ENCODE peak calls at places on chromosomes 3 and 15, in six cellular contexts. S is fibroblast of mammary gland, A is spleen, W is stomach, Q is neural progenitor cell, T is choroid plexus epithelial cell. Z is an unnamed sample.

GRCh38 chr3:155704771-155705559 is 39.9 kb downstream of the PLCH1 start:
- DNase-seq in S (no peak), A (no peak), W (no peak), Q (peak; percentile 46), T (no peak), Z (no peak)

GRCh38 chr15:72319985-72320671 is at the start of gene CELF6:
- DNase-seq in S (peak; percentile 66), A (peak; percentile 93), W (peak; percentile 77), Q (peak; percentile 99), T (peak; percentile 78), Z (no peak)

GRCh38 chr3:23418026-23418425 is 214.9 kb downstream of the UBE2E2 start:
- DNase-seq in S (no peak), A (no peak), W (no peak), Q (no peak), T (no peak), Z (no peak)

GRCh38 chr3:36893137-36893557 is 51.7 kb downstream of the TRANK1 start:
- DNase-seq in S (peak; percentile 58), A (peak; percentile 61), W (no peak), Q (no peak), T (peak; percentile 89), Z (no peak)

GRCh38 chr3:184602406-184603155 is 41.0 kb downstream of the EPHB3 start:
- DNase-seq in S (no peak), A (no peak), W (no peak), Q (peak; percentile 59), T (no peak), Z (no peak)

GRCh38 chr3:129626744-129627349 is 20.4 kb upstream of the PLXND1 start:
- DNase-seq in S (peak; percentile 77), A (peak; percentile 97), W (peak; percentile 94), Q (peak; percentile 89), T (peak; percentile 64), Z (peak; percentile 49)

GRCh38 chr3:179146911-179147570 is 1.1 kb upstream of the PIK3CA start:
- DNase-seq in S (peak; percentile 76), A (no peak), W (no peak), Q (peak; percentile 59), T (peak; percentile 83), Z (peak; percentile 47)

GRCh38 chr15:26869628-26870027 is 2.8 kb downstream of the GABRA5 start:
- DNase-seq in S (no peak), A (no peak), W (no peak), Q (no peak), T (no peak), Z (no peak)

GRCh38 chr3:3798641-3799113 is 554 bp upstream of the LRRN1 start:
- DNase-seq in S (no peak), A (peak; percentile 82), W (peak; percentile 26), Q (peak; percentile 83), T (no peak), Z (no peak)

GRCh38 chr3:65326574-65326973 is 638.8 kb upstream of the ADAMTS9 start:
- DNase-seq in S (no peak), A (no peak), W (no peak), Q (no peak), T (no peak), Z (no peak)

DNA sequence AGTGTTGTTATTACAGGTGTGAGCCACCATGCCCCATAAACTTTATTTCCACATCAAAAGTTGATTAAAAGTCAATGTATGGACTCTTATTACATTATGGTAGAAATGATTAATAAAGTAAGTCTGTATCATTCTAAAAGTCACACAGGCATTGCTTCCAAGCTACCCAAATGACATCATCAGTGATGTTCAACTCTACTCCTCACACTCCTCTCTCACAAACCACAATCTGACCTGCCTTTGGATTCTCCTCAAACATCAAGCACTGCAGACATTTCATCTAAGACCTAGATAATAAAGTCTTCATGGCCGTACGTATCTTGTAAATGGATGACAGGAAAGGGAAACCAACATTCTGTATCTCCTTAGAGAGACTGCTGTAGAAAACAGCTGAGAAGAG is 68.0 kb downstream of the SMARCC1 start:
- DNase-seq in S (peak; percentile 20), A (no peak), W (no peak), Q (no peak), T (peak; percentile 25), Z (no peak)
- TF ChIP-seq CTCF in S (no peak), A (no peak), W (no peak), Q (no peak), T (no peak), Z (no peak)

GRCh38 chr15:70753101-70753829 is 10.1 kb downstream of the UACA start:
- DNase-seq in S (peak; percentile 38), A (no peak), W (no peak), Q (no peak), T (no peak), Z (no peak)

GRCh38 chr15:70752142-70752754 is 11.1 kb downstream of the UACA start:
- DNase-seq in S (peak; percentile 58), A (no peak), W (no peak), Q (no peak), T (peak; percentile 83), Z (no peak)

GRCh38 chr15:70742928-70743327 is 20.4 kb downstream of the UACA start:
- DNase-seq in S (peak; percentile 41), A (no peak), W (no peak), Q (no peak), T (peak; percentile 78), Z (no peak)

GRCh38 chr15:70750203-70750869 is 13.0 kb downstream of the UACA start:
- DNase-seq in S (no peak), A (no peak), W (no peak), Q (no peak), T (no peak), Z (no peak)

GRCh38 chr15:70748281-70748747 is 15.0 kb downstream of the UACA start:
- DNase-seq in S (peak; percentile 59), A (no peak), W (peak; percentile 48), Q (no peak), T (no peak), Z (no peak)
- H3K4me3 ChIP-seq in S (no peak overlapping the region), A (no peak overlapping the region), W (no peak overlapping the region), Q (no peak overlapping the region), T (no peak overlapping the region), Z (no peak overlapping the region)

GRCh38 chr3:78140274-78140673 is 1100.4 kb downstream of the ROBO2 start:
- DNase-seq in S (no peak), A (no peak), W (no peak), Q (no peak), T (peak; percentile 53), Z (no peak)
- TF ChIP-seq CTCF in S (no peak), A (no peak), W (no peak), Q (no peak), T (peak; percentile 50), Z (no peak)

GRCh38 chr3:42905740-42906084 is 230 bp upstream of the ZNF662 start:
- DNase-seq in S (no peak), A (no peak), W (no peak), Q (no peak), T (no peak), Z (no peak)

GRCh38 chr3:42908675-42909074 is 2.7 kb downstream of the ZNF662 start:
- DNase-seq in S (no peak), A (no peak), W (no peak), Q (no peak), T (no peak), Z (no peak)

GRCh38 chr3:42904076-42904475 is 1.9 kb upstream of the ZNF662 start:
- DNase-seq in S (no peak), A (no peak), W (no peak), Q (no peak), T (no peak), Z (no peak)

GRCh38 chr3:42906085-42906904 is at the start of gene ZNF662:
- DNase-seq in S (peak; percentile 26), A (peak; percentile 77), W (peak; percentile 36), Q (no peak), T (peak; percentile 42), Z (no peak)

DNA sequence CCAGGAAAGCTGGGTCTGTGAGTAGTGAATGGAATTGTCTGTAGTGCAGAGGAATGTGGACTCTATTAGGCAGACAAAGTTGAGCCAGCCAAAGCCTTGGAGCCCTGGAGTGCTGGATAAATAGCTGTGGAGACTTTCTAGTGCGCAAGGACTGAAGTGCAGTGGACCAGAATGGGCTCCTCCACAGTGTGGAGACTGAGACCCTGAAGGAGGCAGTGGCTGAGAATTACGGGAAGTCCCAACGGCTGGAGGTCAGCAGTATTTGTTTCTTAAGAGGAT is 902 bp downstream of the ZNF662 start:
- DNase-seq in S (no peak), A (no peak), W (no peak), Q (peak; percentile 61), T (no peak), Z (no peak)
- H3K4me3 ChIP-seq in S (no peak overlapping the region), A (no peak overlapping the region), W (peak overlapping the region; percentile 59), Q (no peak overlapping the region), T (peak overlapping the region; percentile 64), Z (no peak overlapping the region)

Z was measured in HFF-Myc.